ENCODE peak calls at places on chromosomes 6 and 20, in ten cellular contexts. Z is NCI-H1105; S is RPMI8226; V is kidney tubule cell; R is AG08395; K is WTC11; H is naive thymus-derived CD4-positive, alpha-beta T cell; C is AG20443; D is kidney epithelial cell; T is hippocampal formation. X is an unnamed sample.
A peak's percentile ranks its signal among the peaks of the same experiment; 100 is the strongest.

GRCh38 chr6:37182736-37183590 is 13.0 kb downstream of the PIM1 start:
- DNase-seq in T (peak; percentile 4), C (no peak), Z (no peak), K (no peak), H (peak; percentile 83), V (no peak), S (peak; percentile 51), R (no peak), D (no peak), X (no peak)

GRCh38 chr20:41006126-41006935 is 22.3 kb upstream of the TOP1 start:
- DNase-seq in C (no peak), R (no peak), Z (no peak), S (no peak), H (no peak), K (no peak), T (no peak), V (no peak), D (no peak), X (no peak)

GRCh38 chr6:15535495-15536200 is 127.2 kb downstream of the DTNBP1 start:
- DNase-seq in K (no peak), D (no peak), V (no peak), S (no peak), H (no peak), C (no peak), R (no peak), Z (no peak), T (no peak), X (no peak)

GRCh38 chr6:35561113-35561512 is 48.4 kb upstream of the TULP1 start:
- DNase-seq in V (no peak), D (no peak), H (no peak), K (no peak), T (no peak), S (no peak), Z (no peak), C (no peak), R (no peak), X (no peak)

GRCh38 chr6:159866286-159867247 is 24.2 kb upstream of the MAS1 start:
- DNase-seq in Z (no peak), R (no peak), H (no peak), C (no peak), T (no peak), V (no peak), D (no peak), K (no peak), S (no peak), X (no peak)

GRCh38 chr6:159608961-159609673 is 83.9 kb downstream of the SOD2 start:
- DNase-seq in T (no peak), V (peak; percentile 61), Z (no peak), R (peak; percentile 51), H (no peak), C (peak; percentile 38), D (no peak), K (peak; percentile 70), S (peak; percentile 24), X (peak; percentile 58)

GRCh38 chr6:167125950-167126349 is 3.1 kb downstream of the CCR6 start:
- DNase-seq in Z (no peak), H (no peak), S (no peak), C (no peak), K (no peak), D (no peak), R (no peak), T (no peak), V (no peak), X (no peak)

GRCh38 chr6:148021715-148022114 is 320.9 kb upstream of the SASH1 start:
- DNase-seq in C (no peak), T (no peak), K (peak; percentile 14), S (no peak), V (peak; percentile 31), R (no peak), H (no peak), D (no peak), Z (no peak), X (no peak)

GRCh38 chr6:5995705-5996686 is 10.7 kb downstream of the NRN1 start:
- DNase-seq in Z (no peak), S (no peak), H (no peak), C (peak; percentile 88), K (peak; percentile 89), D (no peak), T (no peak), V (peak; percentile 45), R (peak; percentile 89), X (no peak)

GRCh38 chr6:17867880-17868279 is 119.6 kb downstream of the KIF13A start:
- DNase-seq in H (no peak), C (peak; percentile 69), S (peak; percentile 87), Z (no peak), K (no peak), R (peak; percentile 75), D (peak; percentile 7), T (peak; percentile 58), V (peak; percentile 46), X (no peak)

GRCh38 chr6:113758725-113759576 is 98.2 kb upstream of the MARCKS start:
- DNase-seq in D (no peak), C (no peak), T (no peak), S (no peak), K (no peak), R (no peak), V (peak; percentile 40), Z (no peak), H (no peak), X (no peak)

GRCh38 chr6:108027594-108027993 is 46.9 kb downstream of the OSTM1 start:
- DNase-seq in C (no peak), S (no peak), D (peak; percentile 23), Z (peak; percentile 8), H (no peak), K (no peak), R (no peak), T (no peak), V (peak; percentile 85), X (peak; percentile 85)

GRCh38 chr20:22490287-22491187 is 93.8 kb downstream of the FOXA2 start:
- DNase-seq in S (peak; percentile 62), H (no peak), K (peak; percentile 45), V (peak; percentile 88), D (peak; percentile 43), T (no peak), C (no peak), Z (peak; percentile 82), R (no peak), X (peak; percentile 55)

GRCh38 chr6:113824411-113824810 is 32.7 kb upstream of the MARCKS start:
- DNase-seq in H (no peak), C (no peak), T (no peak), S (no peak), D (no peak), K (no peak), R (no peak), Z (no peak), V (no peak), X (no peak)

GRCh38 chr6:31498748-31499147 is 803 bp downstream of the MICB start:
- DNase-seq in Z (no peak), D (no peak), T (no peak), V (peak; percentile 22), K (peak; percentile 49), S (no peak), C (peak; percentile 18), R (no peak), H (no peak), X (peak; percentile 40)

GRCh38 chr20:39825524-39825923 is 863.4 kb downstream of the DHX35 start:
- DNase-seq in S (no peak), D (no peak), T (no peak), H (no peak), K (no peak), V (no peak), R (no peak), C (no peak), Z (no peak), X (no peak)

GRCh38 chr20:20820104-20820503 is 107.7 kb upstream of the RALGAPA2 start:
- DNase-seq in R (no peak), Z (no peak), D (no peak), T (no peak), H (no peak), S (peak; percentile 21), C (peak; percentile 33), V (peak; percentile 46), K (peak; percentile 67), X (no peak)

GRCh38 chr20:48754269-48754668 is 73.5 kb downstream of the PREX1 start:
- DNase-seq in D (no peak), R (no peak), S (no peak), T (no peak), H (no peak), K (no peak), C (no peak), Z (no peak), V (no peak), X (no peak)

GRCh38 chr6:35262596-35262995 is 3.1 kb downstream of the ZNF76 start:
- DNase-seq in K (no peak), T (no peak), H (no peak), D (no peak), C (peak; percentile 57), S (no peak), Z (no peak), V (peak; percentile 19), R (peak; percentile 37), X (no peak)

GRCh38 chr20:50967621-50968020 is 9.0 kb downstream of the MOCS3 start:
- DNase-seq in D (peak; percentile 84), R (no peak), V (peak; percentile 83), C (no peak), H (no peak), S (no peak), K (no peak), Z (no peak), T (no peak), X (no peak)

GRCh38 chr6:155349129-155349528 is 34.8 kb upstream of the TFB1M start:
- DNase-seq in C (peak; percentile 52), V (peak; percentile 48), Z (no peak), S (no peak), T (no peak), H (no peak), R (peak; percentile 56), D (no peak), K (no peak), X (no peak)

GRCh38 chr6:49565855-49566254 is 15.4 kb downstream of the C6orf141 start:
- DNase-seq in S (no peak), R (no peak), V (peak; percentile 37), D (no peak), H (no peak), Z (no peak), C (no peak), T (no peak), K (no peak), X (peak; percentile 53)

GRCh38 chr6:16683524-16684194 is 77.6 kb downstream of the ATXN1 start:
- DNase-seq in T (no peak), Z (no peak), C (peak; percentile 71), K (no peak), V (peak; percentile 93), S (peak; percentile 76), D (peak; percentile 81), H (no peak), R (peak; percentile 65), X (peak; percentile 15)

GRCh38 chr6:30882764-30883475 is 1.4 kb upstream of the DDR1 start:
- DNase-seq in C (peak; percentile 10), S (no peak), T (no peak), V (peak; percentile 86), H (peak; percentile 40), K (peak; percentile 86), R (no peak), D (no peak), Z (no peak), X (peak; percentile 94)

X was measured in Calu3.